ENCODE peak calls at places on chromosomes 1 and 21, in seven cellular contexts. H is fibroblast of lung; F is effector memory CD4-positive, alpha-beta T cell; V is IMR-90; X is GM23248; M is aorta; P is body of pancreas. U is an unnamed sample.
A peak's percentile ranks its signal among the peaks of the same experiment; 100 is the strongest.

GRCh38 chr1:42767510-42767924 is 468 bp downstream of the C1orf50 start:
- DNase-seq in V (no peak), F (no peak), P (no peak), M (no peak), X (no peak), H (no peak), U (no peak)

GRCh38 chr1:9258629-9259028 is 24.1 kb downstream of the H6PD start:
- DNase-seq in X (no peak), H (no peak), P (no peak), F (no peak), M (no peak), V (no peak), U (no peak)

GRCh38 chr1:214570442-214570841 is 19.0 kb upstream of the PTPN14 start:
- DNase-seq in M (no peak), H (peak; percentile 79), P (no peak), X (peak; percentile 82), V (peak; percentile 90), F (no peak), U (no peak)

GRCh38 chr1:198680174-198680871 is 41.5 kb downstream of the PTPRC start:
- DNase-seq in V (no peak), F (no peak), M (no peak), P (no peak), X (no peak), H (no peak), U (no peak)

GRCh38 chr1:28199328-28200233 is 23.1 kb upstream of the PTAFR start:
- DNase-seq in M (no peak), P (no peak), H (no peak), V (no peak), X (no peak), F (peak; percentile 48), U (no peak)

GRCh38 chr1:162141273-162142023 is 72.0 kb downstream of the NOS1AP start:
- DNase-seq in X (peak; percentile 77), F (no peak), P (no peak), M (no peak), V (peak; percentile 42), H (peak; percentile 77), U (no peak)

GRCh38 chr21:46171996-46172862 is 12.0 kb downstream of the SPATC1L start:
- DNase-seq in P (no peak), F (no peak), V (no peak), X (no peak), H (no peak), M (peak; percentile 28), U (peak; percentile 37)

GRCh38 chr21:33334191-33334590 is 9.4 kb downstream of the IFNAR1 start:
- DNase-seq in M (no peak), V (no peak), P (no peak), H (no peak), F (no peak), X (no peak), U (no peak)

GRCh38 chr1:79501153-79501552 is 494.6 kb upstream of the ADGRL4 start:
- DNase-seq in M (no peak), V (no peak), P (no peak), X (peak; percentile 4), H (peak; percentile 16), F (no peak), U (no peak)

GRCh38 chr21:46078322-46078981 is 19.5 kb upstream of the COL6A2 start:
- DNase-seq in H (peak; percentile 76), X (peak; percentile 91), M (peak; percentile 66), V (no peak), P (no peak), F (no peak), U (peak; percentile 68)

GRCh38 chr21:36859744-36860501 is 106.5 kb downstream of the HLCS start:
- DNase-seq in M (peak; percentile 89), F (no peak), X (peak; percentile 45), V (peak; percentile 29), H (peak; percentile 62), P (peak; percentile 92), U (peak; percentile 93)

GRCh38 chr1:9437931-9438330 is 101.3 kb upstream of the SLC25A33 start:
- DNase-seq in X (peak; percentile 87), M (peak; percentile 83), P (peak; percentile 83), V (peak; percentile 53), H (peak; percentile 67), F (no peak), U (peak; percentile 54)

GRCh38 chr1:29291756-29292155 is 55.4 kb downstream of the PTPRU start:
- DNase-seq in X (no peak), P (no peak), V (no peak), F (no peak), H (no peak), M (peak; percentile 26), U (no peak)

GRCh38 chr1:6880951-6881690 is 95.9 kb downstream of the CAMTA1 start:
- DNase-seq in P (no peak), M (no peak), F (no peak), H (peak; percentile 45), X (no peak), V (no peak), U (no peak)

GRCh38 chr1:230109066-230109465 is 42.0 kb downstream of the GALNT2 start:
- DNase-seq in H (no peak), X (no peak), P (no peak), V (no peak), M (no peak), F (no peak), U (no peak)
- H3K4me1 ChIP-seq in H (peaks cover 41% of the 10 kb centered on the region), X (peaks cover 50% of the 10 kb centered on the region), P (peaks cover 75% of the 10 kb centered on the region), V (peaks cover 43% of the 10 kb centered on the region), M (peaks cover 8% of the 10 kb centered on the region), F (peaks cover 7% of the 10 kb centered on the region), U (peaks cover 22% of the 10 kb centered on the region)

GRCh38 chr1:48967318-48967717 is 190.6 kb upstream of the BEND5 start:
- DNase-seq in M (no peak), X (no peak), F (no peak), P (no peak), H (no peak), V (no peak), U (no peak)
- H3K27ac ChIP-seq in M (no peak overlapping the region), X (no peak overlapping the region), F (no peak overlapping the region), P (no peak overlapping the region), H (no peak overlapping the region), V (no peak overlapping the region), U (no peak overlapping the region)

DNA sequence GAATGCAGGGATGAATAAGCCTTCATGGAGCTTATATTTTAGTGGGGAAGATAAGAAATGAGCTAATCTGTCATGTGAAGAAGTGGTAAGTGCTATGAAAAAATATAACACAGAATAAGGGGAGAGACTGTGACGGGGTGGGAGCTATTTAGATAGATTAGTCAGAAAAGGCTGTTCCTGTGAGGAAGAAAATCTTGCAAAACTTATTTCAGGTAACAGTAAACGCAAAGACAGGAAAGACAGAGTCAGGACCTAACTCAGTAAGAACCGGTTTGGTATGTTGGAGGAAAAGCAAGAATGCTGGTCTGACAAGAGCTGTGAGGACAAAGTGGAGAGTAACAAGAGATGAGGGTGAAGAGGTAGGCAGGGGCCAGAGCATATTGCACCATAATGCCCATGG is 22.0 kb downstream of the GNAI3 start:
- DNase-seq in F (no peak), V (peak; percentile 50), X (peak; percentile 37), H (peak; percentile 69), M (no peak), P (no peak), U (no peak)
- H3K4me1 ChIP-seq in F (peaks cover 2% of the 10 kb centered on the region), V (peaks cover 7% of the 10 kb centered on the region), X (peaks cover 11% of the 10 kb centered on the region), H (no peaks in the 10 kb centered on the region), M (no peaks in the 10 kb centered on the region), P (peaks cover 67% of the 10 kb centered on the region), U (peaks cover 5% of the 10 kb centered on the region)

GRCh38 chr1:164308101-164308500 is 250.9 kb upstream of the PBX1 start:
- DNase-seq in X (no peak), F (no peak), V (no peak), P (no peak), H (peak; percentile 36), M (no peak), U (no peak)
- H3K27ac ChIP-seq in X (no peak overlapping the region), F (no peak overlapping the region), V (no peak overlapping the region), P (no peak overlapping the region), H (no peak overlapping the region), M (no peak overlapping the region), U (no peak overlapping the region)

GRCh38 chr1:155053531-155054105 is 2.5 kb downstream of the ADAM15 start:
- DNase-seq in P (no peak), X (no peak), M (no peak), F (no peak), H (no peak), V (no peak), U (no peak)
- H3K4me1 ChIP-seq in P (peaks cover 31% of the 10 kb centered on the region), X (peaks cover 9% of the 10 kb centered on the region), M (no peaks in the 10 kb centered on the region), F (peaks cover 25% of the 10 kb centered on the region), H (peaks cover 7% of the 10 kb centered on the region), V (peaks cover 8% of the 10 kb centered on the region), U (peaks cover 3% of the 10 kb centered on the region)

GRCh38 chr1:63612564-63612963 is 19.4 kb downstream of the PGM1 start:
- DNase-seq in F (no peak), P (no peak), M (no peak), X (peak; percentile 54), H (no peak), V (no peak), U (no peak)
- H3K27ac ChIP-seq in F (no peak overlapping the region), P (no peak overlapping the region), M (no peak overlapping the region), X (no peak overlapping the region), H (no peak overlapping the region), V (no peak overlapping the region), U (no peak overlapping the region)